ENCODE peak calls at places on chromosome 4, in six cellular contexts. S is tibial artery, D is uterus, X is tibial nerve, A is transverse colon, N is brain microvascular endothelial cell. E is an unnamed sample.

GRCh38 chr4:100299019-100299418 is 108.8 kb upstream of the DDIT4L start:
- DNase-seq in N (peak; percentile 93), X (peak; percentile 26), A (no peak), D (no peak), S (peak; percentile 66), E (no peak)

GRCh38 chr4:176789955-176790354 is 2.8 kb downstream of the VEGFC start:
- DNase-seq in S (no peak), A (no peak), X (no peak), N (peak; percentile 76), D (no peak), E (peak; percentile 66)

GRCh38 chr4:113411496-113411938 is 350.0 kb downstream of the CAMK2D start:
- DNase-seq in A (no peak), S (no peak), X (peak; percentile 51), D (no peak), N (peak; percentile 91), E (peak; percentile 57)

GRCh38 chr4:106627071-106627470 is 258.5 kb upstream of the GIMD1 start:
- DNase-seq in N (no peak), A (no peak), S (no peak), D (no peak), X (no peak), E (no peak)

GRCh38 chr4:173420324-173420752 is 21.4 kb upstream of the SCRG1 start:
- DNase-seq in X (no peak), D (no peak), S (no peak), N (no peak), A (no peak), E (no peak)

GRCh38 chr4:137545461-137545861 is 13.2 kb upstream of the PCDH18 start:
- DNase-seq in D (peak; percentile 48), S (peak; percentile 62), A (no peak), X (peak; percentile 52), N (peak; percentile 66), E (no peak)

GRCh38 chr4:138666366-138666765 is 349.2 kb upstream of the NOCT start:
- DNase-seq in S (no peak), N (no peak), A (no peak), D (no peak), X (no peak), E (no peak)

GRCh38 chr4:140884431-140885058 is 128.4 kb upstream of the TBC1D9 start:
- DNase-seq in S (no peak), D (no peak), N (peak; percentile 65), X (peak; percentile 48), A (peak; percentile 43), E (peak; percentile 1)

GRCh38 chr4:4387531-4388311 is 819 bp downstream of the NSG1 start:
- DNase-seq in D (no peak), S (no peak), X (no peak), A (no peak), N (no peak), E (no peak)

GRCh38 chr4:138034871-138035270 is 207.3 kb downstream of the SLC7A11 start:
- DNase-seq in S (no peak), A (no peak), N (no peak), X (no peak), D (no peak), E (peak; percentile 94)

GRCh38 chr4:79979785-79980437 is 93.1 kb downstream of the ANTXR2 start:
- DNase-seq in X (no peak), D (no peak), S (no peak), N (no peak), A (no peak), E (no peak)

GRCh38 chr4:113971706-113972360 is 7.6 kb downstream of the ARSJ start:
- DNase-seq in X (no peak), S (no peak), A (no peak), D (no peak), N (peak; percentile 14), E (no peak)

GRCh38 chr4:108398326-108398725 is 222.1 kb upstream of the RPL34 start:
- DNase-seq in X (no peak), D (no peak), N (peak; percentile 5), S (no peak), A (no peak), E (no peak)

GRCh38 chr4:835148-836002 is 9.4 kb upstream of the CPLX1 start:
- DNase-seq in A (peak; percentile 38), X (no peak), S (no peak), N (no peak), D (no peak), E (no peak)

GRCh38 chr4:152063301-152064235 is 302.8 kb upstream of the GATB start:
- DNase-seq in D (no peak), X (no peak), A (peak; percentile 48), S (no peak), N (no peak), E (peak; percentile 33)

GRCh38 chr4:75555294-75556164 is at the start of gene ODAPH:
- DNase-seq in D (no peak), A (peak; percentile 38), N (peak; percentile 59), X (no peak), S (no peak), E (peak; percentile 60)

GRCh38 chr4:188110741-188111458 is 1.5 kb upstream of the TRIML2 start:
- DNase-seq in N (peak; percentile 31), D (no peak), A (no peak), S (no peak), X (no peak), E (no peak)

GRCh38 chr4:56961107-56961500 is 16.3 kb downstream of the NOA1 start:
- DNase-seq in A (no peak), S (no peak), D (no peak), N (no peak), X (no peak), E (no peak)

GRCh38 chr4:56953680-56954520 is 23.5 kb downstream of the NOA1 start:
- DNase-seq in X (no peak), A (no peak), N (no peak), S (no peak), D (no peak), E (no peak)

GRCh38 chr4:56959064-56959463 is 18.3 kb downstream of the NOA1 start:
- DNase-seq in A (no peak), N (no peak), X (no peak), S (no peak), D (no peak), E (no peak)

DNA sequence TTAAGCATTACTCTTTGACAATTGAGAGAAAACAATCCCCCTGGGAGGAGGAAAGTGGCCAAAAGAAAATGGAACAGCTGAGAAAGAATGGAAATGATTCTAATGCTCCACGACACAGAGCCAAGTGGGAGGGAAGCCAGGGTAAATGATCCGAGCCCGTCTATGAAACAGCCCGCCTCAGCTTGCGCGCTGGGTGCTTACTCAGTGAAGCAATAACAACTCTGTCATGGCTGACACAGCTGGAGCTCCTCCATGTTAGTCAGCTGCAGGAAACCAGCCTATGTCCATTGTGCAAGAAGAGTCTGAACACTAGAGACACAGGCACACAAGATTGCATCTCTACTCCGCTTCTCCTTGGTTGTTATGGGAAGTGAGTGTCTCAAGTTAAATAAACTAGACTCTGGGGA is 19.3 kb downstream of the NOA1 start:
- DNase-seq in N (peak; percentile 97), X (peak; percentile 87), A (peak; percentile 68), D (peak; percentile 86), S (peak; percentile 95), E (peak; percentile 86)
- H3K27ac ChIP-seq in N (peak overlapping the region; percentile 60), X (no peak overlapping the region), A (peak overlapping the region; percentile 34), D (no peak overlapping the region), S (peak overlapping the region; percentile 53), E (peak overlapping the region; percentile 69)

DNA sequence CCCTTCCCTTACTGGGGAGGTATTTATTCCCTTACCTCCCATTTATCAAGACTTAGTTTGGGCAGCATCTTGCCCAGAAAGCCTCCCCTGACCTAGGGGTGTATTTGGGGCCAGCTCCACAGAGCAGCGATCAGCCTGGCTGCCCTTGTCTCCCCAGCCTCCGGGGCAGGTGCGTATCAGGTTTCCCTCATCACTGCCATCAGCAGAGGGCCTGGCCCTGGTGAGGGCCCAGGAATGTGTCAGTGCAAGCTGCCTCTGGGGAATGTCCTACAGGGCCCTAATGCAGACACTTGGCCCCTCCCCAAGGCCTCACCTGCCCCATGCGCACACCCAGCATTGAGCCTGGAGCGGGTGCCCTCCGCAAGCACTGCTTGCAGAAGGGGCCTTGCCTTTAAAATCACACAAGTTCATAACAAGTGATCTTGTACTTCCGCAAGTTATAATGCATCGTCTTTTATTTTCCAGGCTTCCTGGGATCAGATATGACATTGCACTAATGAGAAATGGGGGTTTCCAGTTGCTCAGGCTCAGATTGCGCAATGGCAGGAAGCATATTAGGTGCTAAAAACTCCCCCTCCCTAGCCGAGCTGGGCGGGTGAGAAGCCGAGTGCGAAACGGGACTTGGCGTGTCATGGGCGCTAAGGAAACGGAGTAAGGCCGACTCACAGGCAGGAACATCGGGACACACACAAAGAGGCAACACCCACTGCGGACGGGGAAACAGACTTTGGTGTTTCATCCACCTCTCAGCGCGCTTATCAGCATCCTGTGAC is 25.4 kb upstream of the AFAP1 start:
- DNase-seq in N (no peak), S (no peak), X (peak; percentile 63), D (peak; percentile 80), A (no peak), E (peak; percentile 73)
- H3K27ac ChIP-seq in N (no peak overlapping the region), S (no peak overlapping the region), X (no peak overlapping the region), D (peak overlapping the region; percentile 43), A (no peak overlapping the region), E (peak overlapping the region; percentile 55)

DNA sequence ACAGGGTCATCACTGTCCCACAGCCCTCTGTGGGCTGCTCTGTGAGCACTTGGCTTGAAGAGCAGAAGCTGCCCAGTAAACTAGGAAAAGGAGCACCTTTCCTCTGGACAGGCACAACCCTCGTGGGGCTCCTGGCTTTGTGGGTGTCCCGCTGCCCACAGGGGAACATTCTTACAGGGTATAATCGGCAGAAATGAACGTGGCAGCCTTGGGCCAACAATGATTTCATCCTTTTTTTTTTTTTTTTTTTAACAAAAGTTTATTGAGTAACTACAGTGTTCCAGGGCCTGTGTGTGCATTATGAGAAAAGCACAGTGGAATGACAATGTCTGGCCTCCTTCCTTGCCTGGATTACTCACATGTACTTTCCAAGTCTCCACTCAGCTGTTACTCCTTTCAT is 197.2 kb downstream of the PDGFC start:
- DNase-seq in S (no peak), X (no peak), A (no peak), N (peak; percentile 90), D (peak; percentile 20), E (peak; percentile 69)
- H3K27ac ChIP-seq in S (peak overlapping the region; percentile 76), X (no peak overlapping the region), A (no peak overlapping the region), N (peak overlapping the region; percentile 94), D (peak overlapping the region; percentile 50), E (peak overlapping the region; percentile 96)

GRCh38 chr4:128663325-128663724 is 146.2 kb upstream of the JADE1 start:
- DNase-seq in X (no peak), N (no peak), S (no peak), D (no peak), A (peak; percentile 50), E (peak; percentile 6)

GRCh38 chr4:128661529-128661928 is 148.0 kb upstream of the JADE1 start:
- DNase-seq in D (no peak), A (no peak), N (no peak), S (no peak), X (no peak), E (no peak)

GRCh38 chr4:128657638-128658037 is 151.9 kb upstream of the JADE1 start:
- DNase-seq in D (no peak), S (no peak), X (no peak), A (no peak), N (no peak), E (no peak)

GRCh38 chr4:128658214-128658621 is 151.3 kb upstream of the JADE1 start:
- DNase-seq in A (no peak), X (no peak), S (no peak), N (no peak), D (no peak), E (no peak)

DNA sequence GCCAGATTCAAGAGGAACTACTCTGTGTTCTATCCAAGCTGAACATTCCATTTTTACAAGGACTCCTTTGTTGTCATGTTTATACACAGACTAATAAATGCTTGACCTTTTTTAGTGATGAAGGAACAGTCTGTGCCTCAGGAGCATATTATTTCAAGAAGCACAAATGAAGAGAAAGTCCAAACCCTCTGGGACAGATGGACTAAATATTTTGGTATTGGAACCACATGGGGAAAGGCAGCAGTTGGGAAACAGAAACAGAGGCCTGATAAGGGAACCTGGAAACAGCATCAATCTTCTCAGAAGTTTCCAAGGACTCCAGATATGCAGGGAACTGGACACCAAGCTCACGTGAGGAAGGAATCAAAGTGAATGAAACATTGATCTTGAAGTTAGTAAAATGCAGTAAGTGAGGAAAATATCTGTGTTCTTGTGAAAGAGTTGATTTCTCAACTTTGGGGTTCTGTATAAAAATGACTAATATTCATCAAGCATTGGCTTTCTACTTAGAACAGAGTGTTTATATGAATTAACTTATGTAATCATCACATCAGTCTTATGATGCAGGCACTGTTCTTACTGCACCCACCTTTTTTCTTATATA is 149.0 kb upstream of the JADE1 start:
- DNase-seq in X (peak; percentile 68), S (no peak), D (peak; percentile 27), N (no peak), A (no peak), E (no peak)
- H3K27ac ChIP-seq in X (peak overlapping the region; percentile 72), S (peak overlapping the region; percentile 83), D (peak overlapping the region; percentile 68), N (no peak overlapping the region), A (peak overlapping the region; percentile 83), E (no peak overlapping the region)